ENCODE peak calls at places on chromosomes 2 and 18, in eight cellular contexts. One of them, this sample, is unnamed.

GRCh38 chr2:120736955-120737801 is 1.5 kb downstream of the GLI2 start:
- DNase-seq in NCI-H2081: no peak
- DNase-seq in aorta: peak; percentile 89
- DNase-seq in activated naive CD4-positive, alpha-beta T cell treated with anti-CD3 and anti-CD28 coated beads, Interleukin-2, amount 50 U/mL, for 72 hours: no peak
- DNase-seq in retina: peak; percentile 87
- DNase-seq in hippocampal formation: no peak
- DNase-seq in epithelial cell of esophagus: peak; percentile 28
- DNase-seq in NB4: no peak
- DNase-seq in this sample: no peak

GRCh38 chr2:23593396-23594078 is 208.6 kb downstream of the KLHL29 start:
- DNase-seq in NCI-H2081: peak; percentile 69
- DNase-seq in aorta: peak; percentile 60
- DNase-seq in activated naive CD4-positive, alpha-beta T cell treated with anti-CD3 and anti-CD28 coated beads, Interleukin-2, amount 50 U/mL, for 72 hours: no peak
- DNase-seq in retina: no peak
- DNase-seq in hippocampal formation: no peak
- DNase-seq in epithelial cell of esophagus: no peak
- DNase-seq in NB4: no peak
- DNase-seq in this sample: no peak

GRCh38 chr2:28616618-28617017 is 120.8 kb downstream of the PLB1 start:
- DNase-seq in NCI-H2081: no peak
- DNase-seq in aorta: no peak
- DNase-seq in activated naive CD4-positive, alpha-beta T cell treated with anti-CD3 and anti-CD28 coated beads, Interleukin-2, amount 50 U/mL, for 72 hours: no peak
- DNase-seq in retina: no peak
- DNase-seq in hippocampal formation: no peak
- DNase-seq in epithelial cell of esophagus: no peak
- DNase-seq in NB4: no peak
- DNase-seq in this sample: no peak

GRCh38 chr2:119860924-119861323 is 101.2 kb downstream of the PTPN4 start:
- DNase-seq in NCI-H2081: no peak
- DNase-seq in aorta: no peak
- DNase-seq in activated naive CD4-positive, alpha-beta T cell treated with anti-CD3 and anti-CD28 coated beads, Interleukin-2, amount 50 U/mL, for 72 hours: no peak
- DNase-seq in retina: no peak
- DNase-seq in hippocampal formation: no peak
- DNase-seq in epithelial cell of esophagus: no peak
- DNase-seq in NB4: peak; percentile 45
- DNase-seq in this sample: no peak

GRCh38 chr2:233803292-233803911 is 25.3 kb downstream of the MROH2A start:
- DNase-seq in NCI-H2081: no peak
- DNase-seq in aorta: no peak
- DNase-seq in activated naive CD4-positive, alpha-beta T cell treated with anti-CD3 and anti-CD28 coated beads, Interleukin-2, amount 50 U/mL, for 72 hours: no peak
- DNase-seq in retina: no peak
- DNase-seq in hippocampal formation: no peak
- DNase-seq in epithelial cell of esophagus: no peak
- DNase-seq in NB4: no peak
- DNase-seq in this sample: no peak

GRCh38 chr2:240622631-240623235 is 2.5 kb upstream of the GPR35 start:
- DNase-seq in NCI-H2081: no peak
- DNase-seq in aorta: no peak
- DNase-seq in activated naive CD4-positive, alpha-beta T cell treated with anti-CD3 and anti-CD28 coated beads, Interleukin-2, amount 50 U/mL, for 72 hours: no peak
- DNase-seq in retina: no peak
- DNase-seq in hippocampal formation: no peak
- DNase-seq in epithelial cell of esophagus: no peak
- DNase-seq in NB4: no peak
- DNase-seq in this sample: no peak

GRCh38 chr2:213848631-213849030 is 562.2 kb upstream of the VWC2L start:
- DNase-seq in NCI-H2081: no peak
- DNase-seq in aorta: no peak
- DNase-seq in activated naive CD4-positive, alpha-beta T cell treated with anti-CD3 and anti-CD28 coated beads, Interleukin-2, amount 50 U/mL, for 72 hours: no peak
- DNase-seq in retina: no peak
- DNase-seq in hippocampal formation: no peak
- DNase-seq in epithelial cell of esophagus: peak; percentile 24
- DNase-seq in NB4: no peak
- DNase-seq in this sample: no peak

GRCh38 chr18:37539236-37539635 is 26.4 kb downstream of the CELF4 start:
- DNase-seq in NCI-H2081: no peak
- DNase-seq in aorta: peak; percentile 40
- DNase-seq in activated naive CD4-positive, alpha-beta T cell treated with anti-CD3 and anti-CD28 coated beads, Interleukin-2, amount 50 U/mL, for 72 hours: no peak
- DNase-seq in retina: no peak
- DNase-seq in hippocampal formation: no peak
- DNase-seq in epithelial cell of esophagus: no peak
- DNase-seq in NB4: no peak
- DNase-seq in this sample: no peak

GRCh38 chr2:27086090-27086721 is 366 bp upstream of the KHK start:
- DNase-seq in NCI-H2081: peak; percentile 92
- DNase-seq in aorta: peak; percentile 99
- DNase-seq in activated naive CD4-positive, alpha-beta T cell treated with anti-CD3 and anti-CD28 coated beads, Interleukin-2, amount 50 U/mL, for 72 hours: peak; percentile 98
- DNase-seq in retina: peak; percentile 98
- DNase-seq in hippocampal formation: peak; percentile 92
- DNase-seq in epithelial cell of esophagus: peak; percentile 93
- DNase-seq in NB4: peak; percentile 97
- DNase-seq in this sample: peak; percentile 94

GRCh38 chr18:70463085-70463484 is 174.2 kb downstream of the SOCS6 start:
- DNase-seq in NCI-H2081: no peak
- DNase-seq in aorta: no peak
- DNase-seq in activated naive CD4-positive, alpha-beta T cell treated with anti-CD3 and anti-CD28 coated beads, Interleukin-2, amount 50 U/mL, for 72 hours: no peak
- DNase-seq in retina: no peak
- DNase-seq in hippocampal formation: no peak
- DNase-seq in epithelial cell of esophagus: no peak
- DNase-seq in NB4: no peak
- DNase-seq in this sample: no peak

GRCh38 chr2:223416826-223417610 is 185.1 kb downstream of the SCG2 start:
- DNase-seq in NCI-H2081: no peak
- DNase-seq in aorta: no peak
- DNase-seq in activated naive CD4-positive, alpha-beta T cell treated with anti-CD3 and anti-CD28 coated beads, Interleukin-2, amount 50 U/mL, for 72 hours: no peak
- DNase-seq in retina: no peak
- DNase-seq in hippocampal formation: no peak
- DNase-seq in epithelial cell of esophagus: no peak
- DNase-seq in NB4: no peak
- DNase-seq in this sample: no peak

This sample was measured in dorsolateral prefrontal cortex.